ENCODE peak calls at places on chromosomes 4 and X, in six cellular contexts. C, L, X, J, M and K are unnamed samples.
A peak's percentile ranks its signal among the peaks of the same experiment; 100 is the strongest.

GRCh38 chr4:47486306-47486705 is 1.2 kb downstream of the ATP10D start:
- DNase-seq in M (no peak), L (no peak), X (no peak), J (no peak), C (peak; percentile 51), K (no peak)

GRCh38 chrX:41827886-41828285 is 95.5 kb downstream of the CASK start:
- DNase-seq in M (no peak), J (no peak), X (no peak), L (no peak), C (no peak), K (no peak)

GRCh38 chr4:41176357-41176756 is 38.0 kb downstream of the APBB2 start:
- DNase-seq in M (no peak), J (no peak), C (peak; percentile 43), X (no peak), L (no peak), K (no peak)

GRCh38 chr4:75629239-75629638 is 1.1 kb downstream of the CDKL2 start:
- DNase-seq in C (no peak), X (no peak), L (no peak), M (no peak), J (no peak), K (no peak)

GRCh38 chrX:31227250-31227649 is 155.4 kb upstream of the FTHL17 start:
- DNase-seq in L (no peak), C (no peak), X (no peak), J (no peak), M (no peak), K (no peak)

GRCh38 chrX:74297766-74298165 is 6.2 kb upstream of the ZCCHC13 start:
- DNase-seq in X (no peak), J (no peak), C (no peak), M (no peak), L (no peak), K (no peak)

GRCh38 chrX:45622042-45622423 is 421.4 kb upstream of the DIPK2B start:
- DNase-seq in J (no peak), M (no peak), L (no peak), C (no peak), X (no peak), K (no peak)

GRCh38 chr4:122733805-122734155 is 1.3 kb downstream of the BBS12 start:
- DNase-seq in L (no peak), X (no peak), C (no peak), J (no peak), M (no peak), K (no peak)

GRCh38 chrX:154372612-154373022 is 1.8 kb downstream of the FLNA start:
- DNase-seq in X (peak; percentile 76), M (no peak), C (no peak), J (no peak), L (peak; percentile 26), K (peak; percentile 31)

GRCh38 chrX:1679238-1679637 is 64.4 kb downstream of the ASMT start:
- DNase-seq in X (no peak), J (no peak), C (no peak), M (no peak), L (peak; percentile 51), K (no peak)

GRCh38 chrX:120306640-120307039 is 4.6 kb downstream of the TMEM255A start:
- DNase-seq in L (peak; percentile 47), C (no peak), J (no peak), M (no peak), X (no peak), K (no peak)

GRCh38 chr4:62457356-62457755 is 1257.2 kb downstream of the ADGRL3 start:
- DNase-seq in L (no peak), J (no peak), X (no peak), M (no peak), C (no peak), K (no peak)

GRCh38 chrX:38754102-38754790 is 47.0 kb upstream of the MID1IP1 start:
- DNase-seq in J (peak; percentile 39), M (peak; percentile 12), L (peak; percentile 62), X (peak; percentile 64), C (peak; percentile 62), K (peak; percentile 31)

GRCh38 chrX:78024349-78025108 is 55.1 kb upstream of the PGAM4 start:
- DNase-seq in X (peak; percentile 33), M (peak; percentile 16), L (peak; percentile 29), J (peak; percentile 38), C (peak; percentile 16), K (no peak)

GRCh38 chrX:23861215-23861896 is 46.4 kb downstream of the APOO start:
- DNase-seq in J (no peak), X (no peak), M (no peak), C (no peak), L (peak; percentile 27), K (no peak)

GRCh38 chr4:132572210-132572609 is 576.9 kb upstream of the PCDH10 start:
- DNase-seq in L (no peak), J (no peak), C (peak; percentile 33), X (peak; percentile 17), M (no peak), K (no peak)

GRCh38 chrX:47649781-47650163 is 591 bp downstream of the ELK1 start:
- DNase-seq in M (no peak), L (no peak), J (no peak), C (no peak), X (no peak), K (no peak)

GRCh38 chr4:41057456-41057855 is 156.9 kb downstream of the APBB2 start:
- DNase-seq in J (no peak), L (no peak), X (no peak), C (no peak), M (no peak), K (no peak)

GRCh38 chr4:55866290-55866907 is 13.0 kb downstream of the EXOC1 start:
- DNase-seq in X (peak; percentile 67), M (no peak), C (peak; percentile 88), L (peak; percentile 89), J (peak; percentile 37), K (peak; percentile 15)

GRCh38 chrX:154991039-154991438 is 31.5 kb downstream of the F8 start:
- DNase-seq in C (no peak), X (no peak), L (no peak), J (no peak), M (no peak), K (peak; percentile 55)

GRCh38 chr4:143184217-143184502 is 557 bp upstream of the USP38 start:
- DNase-seq in X (no peak), C (no peak), L (no peak), M (no peak), J (no peak), K (no peak)

GRCh38 chrX:7586126-7586525 is 256.8 kb upstream of the VCX start:
- DNase-seq in X (no peak), C (no peak), L (peak; percentile 55), J (no peak), M (no peak), K (no peak)
- TF ChIP-seq MAX in X (no peak), C (no peak), L (no peak), J (no peak), M (no peak), K (no peak)

DNA sequence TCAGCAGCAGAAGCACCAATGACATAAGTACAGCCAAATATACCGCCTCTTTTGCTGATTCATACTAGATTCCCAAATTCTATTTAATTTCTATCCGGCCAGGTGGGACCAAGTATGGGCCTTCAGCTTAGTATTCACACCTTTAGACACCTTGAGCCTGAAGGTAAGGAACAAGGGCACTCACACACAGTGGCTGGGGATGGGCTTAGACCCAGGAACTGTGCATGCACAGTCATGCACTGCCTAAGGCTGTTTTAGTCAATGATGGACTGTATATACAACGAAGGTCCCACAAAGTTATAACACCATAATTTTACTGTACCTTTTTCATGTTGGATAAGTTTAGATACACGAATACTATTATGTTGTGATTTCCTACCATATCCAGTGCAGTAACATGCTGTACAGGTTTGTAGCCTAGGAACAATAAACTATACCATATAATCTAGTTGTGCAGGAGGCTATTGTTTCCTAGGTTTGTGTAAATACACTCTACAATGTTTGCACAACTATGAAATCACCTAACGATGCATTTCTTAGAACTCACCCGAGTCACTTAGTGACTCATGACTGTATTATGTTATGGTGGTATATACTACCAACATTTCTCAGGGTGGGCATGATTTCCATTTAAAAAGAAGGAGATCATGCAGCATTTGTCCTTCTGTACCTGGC is 9.7 kb upstream of the CLNK start:
- DNase-seq in C (no peak), L (no peak), X (no peak), J (no peak), M (no peak), K (no peak)
- TF ChIP-seq MAX in C (no peak), L (no peak), X (no peak), J (no peak), M (no peak), K (no peak)

GRCh38 chr4:94507708-94508107 is 56.0 kb downstream of the PDLIM5 start:
- DNase-seq in M (no peak), J (peak; percentile 27), X (peak; percentile 81), C (peak; percentile 60), L (peak; percentile 17), K (no peak)
- TF ChIP-seq MAX in M (no peak), J (no peak), X (no peak), C (no peak), L (no peak), K (no peak)

DNA sequence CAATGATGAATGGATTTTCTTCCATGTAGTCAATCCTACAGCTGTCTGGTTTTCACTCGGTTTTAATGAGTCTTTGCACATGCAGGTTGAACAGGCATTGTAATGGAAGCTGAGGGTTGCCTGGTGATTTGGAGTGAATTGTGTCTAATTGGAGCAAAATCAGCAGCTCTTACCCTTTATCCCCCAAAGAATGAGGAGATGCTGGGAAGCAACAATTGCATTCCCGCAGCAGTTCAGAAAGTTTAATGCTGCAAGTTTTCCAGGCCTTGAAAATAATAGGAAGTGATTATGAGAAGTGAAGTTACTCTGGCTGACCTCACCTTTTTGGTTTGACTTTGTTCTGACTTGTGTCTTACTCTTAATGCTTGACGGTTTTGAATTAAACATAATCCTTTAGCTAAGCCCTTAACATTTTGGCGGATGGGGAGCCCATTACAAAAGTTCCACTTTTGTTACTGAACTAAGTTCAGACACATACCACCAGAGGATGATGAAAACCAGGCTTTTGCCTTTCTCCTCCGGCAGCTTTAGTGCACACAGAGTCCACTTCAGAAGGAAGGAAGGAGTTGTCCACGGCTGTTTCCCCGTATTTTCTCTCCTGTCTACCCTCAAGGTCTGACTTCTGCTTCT is 78.8 kb upstream of the TBC1D9 start:
- DNase-seq in J (no peak), C (no peak), L (no peak), X (no peak), M (no peak), K (no peak)
- TF ChIP-seq MAX in J (no peak), C (no peak), L (no peak), X (no peak), M (no peak), K (no peak)

GRCh38 chr4:183287309-183287659 is 32.8 kb downstream of the CLDN22 start:
- DNase-seq in M (no peak), X (no peak), J (no peak), L (no peak), C (no peak), K (no peak)
- TF ChIP-seq MAX in M (no peak), X (no peak), J (no peak), L (no peak), C (no peak), K (no peak)

GRCh38 chrX:48663241-48663640 is 20.4 kb upstream of the WAS start:
- DNase-seq in X (no peak), J (no peak), L (no peak), C (no peak), M (no peak), K (no peak)
- TF ChIP-seq MAX in X (no peak), J (no peak), L (no peak), C (no peak), M (no peak), K (no peak)